ENCODE peak calls at places on chromosomes 13 and 19, in six cellular contexts. Y is cardiac muscle cell, F is GM23338, Z is activated B cell treated with CpG ODN at 0.5 μM for 24 hours, E is heart left ventricle, N is suprapubic skin. I is an unnamed sample.

GRCh38 chr13:50460366-50460765 is 383.1 kb downstream of the DLEU7 start:
- DNase-seq in Y (no peak), F (no peak), Z (no peak), E (no peak), N (no peak), I (no peak)

GRCh38 chr13:43495732-43496131 is 291.0 kb downstream of the ENOX1 start:
- DNase-seq in Y (no peak), F (no peak), Z (no peak), E (no peak), N (no peak), I (no peak)

GRCh38 chr13:78722700-78723099 is 63.7 kb upstream of the OBI1 start:
- DNase-seq in Y (no peak), F (no peak), Z (no peak), E (no peak), N (no peak), I (no peak)

GRCh38 chr13:106373989-106374572 is 161.4 kb downstream of the EFNB2 start:
- DNase-seq in Y (no peak), F (no peak), Z (no peak), E (no peak), N (no peak), I (no peak)

GRCh38 chr13:42990991-42991891 is 800 bp downstream of the EPSTI1 start:
- DNase-seq in Y (no peak), F (no peak), Z (no peak), E (no peak), N (no peak), I (no peak)

GRCh38 chr19:16293133-16294085 is 31.2 kb upstream of the KLF2 start:
- DNase-seq in Y (no peak), F (no peak), Z (no peak), E (peak), N (peak), I (peak)

GRCh38 chr13:27966641-27967202 is 2.4 kb downstream of the CDX2 start:
- DNase-seq in Y (no peak), F (peak), Z (no peak), E (no peak), N (no peak), I (no peak)

GRCh38 chr13:20512042-20512683 is 13.5 kb downstream of the CRYL1 start:
- DNase-seq in Y (peak), F (peak), Z (no peak), E (no peak), N (no peak), I (no peak)

GRCh38 chr19:1811472-1811894 is 593 bp downstream of the ATP8B3 start:
- DNase-seq in Y (peak), F (no peak), Z (no peak), E (no peak), N (peak), I (peak)

GRCh38 chr13:24627090-24627714 is 53.0 kb upstream of the ATP12A start:
- DNase-seq in Y (peak), F (peak), Z (no peak), E (no peak), N (no peak), I (no peak)

GRCh38 chr19:2774083-2774679 is 8.9 kb downstream of the SGTA start:
- DNase-seq in Y (peak), F (no peak), Z (no peak), E (peak), N (no peak), I (no peak)

GRCh38 chr13:40125336-40125735 is 469.9 kb downstream of the COG6 start:
- DNase-seq in Y (no peak), F (no peak), Z (no peak), E (no peak), N (no peak), I (no peak)

GRCh38 chr19:1521636-1522035 is 2.2 kb upstream of the PLK5 start:
- DNase-seq in Y (no peak), F (no peak), Z (no peak), E (peak), N (no peak), I (no peak)

GRCh38 chr13:83498486-83499190 is 383.6 kb downstream of the SLITRK1 start:
- DNase-seq in Y (no peak), F (no peak), Z (no peak), E (no peak), N (no peak), I (no peak)

GRCh38 chr19:39913682-39914333 is 20.6 kb downstream of the FCGBP start:
- DNase-seq in Y (no peak), F (no peak), Z (no peak), E (no peak), N (peak), I (no peak)

GRCh38 chr13:93502071-93502470 is 275.5 kb downstream of the GPC6 start:
- DNase-seq in Y (no peak), F (no peak), Z (no peak), E (no peak), N (no peak), I (no peak)

GRCh38 chr13:33775339-33776108 is 42.4 kb upstream of the RFC3 start:
- DNase-seq in Y (no peak), F (peak), Z (no peak), E (no peak), N (no peak), I (no peak)

GRCh38 chr19:54893406-54893805 is 12.5 kb upstream of the NCR1 start:
- DNase-seq in Y (no peak), F (peak), Z (no peak), E (no peak), N (no peak), I (no peak)
- TF ChIP-seq CTCF in Y (no peak), F (no peak), Z (no peak), E (no peak), N (no peak), I (no peak)

GRCh38 chr13:75635621-75636338 is at the start of gene LMO7:
- DNase-seq in Y (peak), F (peak), Z (no peak), E (peak), N (peak), I (peak)
- TF ChIP-seq CTCF in Y (no peak), F (no peak), Z (no peak), E (no peak), N (no peak), I (no peak)

DNA sequence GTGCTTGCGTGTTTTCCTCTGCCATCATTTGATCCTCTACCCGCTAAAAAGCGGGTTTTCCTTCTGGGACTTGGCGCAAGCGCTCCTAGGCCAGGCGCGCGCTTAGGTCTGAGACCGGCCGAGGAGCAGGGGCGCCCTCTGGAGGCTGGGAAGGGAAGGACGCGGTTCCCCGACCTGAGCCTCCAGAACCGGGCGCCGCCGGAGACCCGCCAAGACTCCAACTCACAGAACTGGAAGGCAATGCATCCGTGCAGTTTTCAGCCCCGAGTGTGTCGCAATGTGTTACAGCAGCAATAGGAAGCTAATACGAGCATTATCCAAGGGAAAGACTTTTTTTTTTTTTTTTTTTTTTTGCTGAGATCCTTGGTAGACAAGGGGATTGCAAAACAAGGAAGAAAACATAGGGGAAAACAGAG is 190.9 kb downstream of the COL4A1 start:
- DNase-seq in Y (peak), F (peak), Z (peak), E (no peak), N (no peak), I (peak)
- TF ChIP-seq CTCF in Y (peak), F (peak), Z (no peak), E (peak), N (peak), I (peak)

GRCh38 chr13:52070929-52071523 is 46.5 kb downstream of the UTP14C start:
- DNase-seq in Y (no peak), F (no peak), Z (no peak), E (no peak), N (no peak), I (no peak)
- TF ChIP-seq CTCF in Y (peak), F (peak), Z (no peak), E (no peak), N (no peak), I (no peak)

DNA sequence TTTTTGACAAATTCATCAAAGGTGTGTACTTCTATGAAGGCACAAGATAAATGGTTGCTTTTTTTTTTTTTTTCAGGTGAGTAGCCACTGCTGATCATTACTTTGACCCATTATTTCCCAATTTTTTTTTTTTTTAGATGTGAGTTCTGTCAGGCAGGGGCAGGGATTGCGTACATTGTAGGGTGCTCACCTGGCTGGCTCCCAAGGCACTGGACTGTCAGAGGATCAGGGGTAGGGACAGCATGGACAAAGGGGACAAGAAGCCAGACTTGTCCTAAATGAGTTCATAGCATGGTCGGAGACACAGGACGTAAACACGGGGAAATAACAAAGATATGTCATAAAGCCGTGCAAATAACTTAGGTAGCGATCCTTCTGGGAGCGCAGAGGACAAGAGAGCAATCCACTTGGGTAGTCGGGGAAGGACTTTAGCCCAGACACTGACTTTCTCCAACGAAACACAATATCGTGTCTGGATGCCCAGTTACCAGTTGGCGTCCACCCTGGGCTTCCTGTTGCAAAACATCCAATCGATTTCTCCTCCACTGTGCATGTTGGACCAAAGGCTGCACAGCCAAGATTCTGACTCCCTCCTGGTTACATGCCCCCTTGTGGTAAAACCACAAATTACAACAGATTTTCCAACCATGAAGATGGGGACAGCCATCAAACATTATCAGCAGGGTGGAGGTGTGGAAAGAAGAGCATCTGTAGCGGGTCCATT is 27.5 kb upstream of the KATNAL1 start:
- DNase-seq in Y (peak), F (peak), Z (no peak), E (no peak), N (no peak), I (peak)
- TF ChIP-seq CTCF in Y (peak), F (peak), Z (no peak), E (peak), N (no peak), I (peak)

GRCh38 chr19:53812335-53812734 is 11.8 kb downstream of the NLRP12 start:
- DNase-seq in Y (peak), F (peak), Z (no peak), E (no peak), N (no peak), I (no peak)
- TF ChIP-seq CTCF in Y (peak), F (peak), Z (no peak), E (no peak), N (no peak), I (peak)

DNA sequence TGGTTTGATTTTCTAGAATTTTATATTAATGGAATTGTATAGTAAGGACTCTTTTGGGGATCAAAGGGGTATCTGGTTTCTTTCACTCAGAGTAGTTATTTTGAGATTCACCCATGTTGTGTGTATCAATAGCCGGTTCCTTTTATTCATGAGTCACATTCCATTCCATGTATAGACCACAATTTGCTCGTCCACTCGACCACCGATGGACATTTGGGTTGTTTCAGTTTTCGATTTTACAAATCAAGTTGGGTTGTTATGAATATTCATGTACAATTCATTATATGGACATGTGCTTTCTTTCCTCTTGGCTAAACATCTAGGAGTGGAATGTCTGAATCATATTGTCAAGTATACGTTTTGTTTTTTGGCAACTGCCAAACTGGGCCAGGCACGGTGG is 9.6 kb upstream of the EMP3 start:
- DNase-seq in Y (no peak), F (no peak), Z (no peak), E (no peak), N (no peak), I (no peak)
- TF ChIP-seq CTCF in Y (no peak), F (no peak), Z (no peak), E (no peak), N (no peak), I (no peak)

I was measured in Calu3.